ENCODE peak calls at places on chromosomes 11 and 22, in nine cellular contexts. S is H54; I is left ventricle myocardium superior; C is NCI-H1417; E is globus pallidus; T is heart right ventricle; G is GM19239; D is activated naive CD4-positive, alpha-beta T cell treated with Interleukin-2 at 50 U/mL for 16 hours; B is activated CD4-positive, CD25-positive, alpha-beta regulatory T cell treated with anti-CD3 and anti-CD28 coated beads, Interleukin-2, amount 50 U/mL, for 16 hours. V is an unnamed sample.

GRCh38 chr22:44143596-44143995 is 37.1 kb upstream of the PARVG start:
- DNase-seq in D (no peak), I (no peak), E (no peak), G (no peak), T (no peak), S (no peak), B (no peak), C (no peak), V (no peak)

GRCh38 chr11:65189191-65189590 is 7.5 kb downstream of the CAPN1 start:
- DNase-seq in G (no peak), I (no peak), E (no peak), B (no peak), T (no peak), D (no peak), C (no peak), S (no peak), V (no peak)

GRCh38 chr11:12188548-12189317 is 78.3 kb downstream of the MICAL2 start:
- DNase-seq in E (no peak), T (no peak), D (no peak), C (no peak), S (no peak), G (peak), B (no peak), I (no peak), V (peak)

GRCh38 chr11:96168623-96169022 is 174.4 kb downstream of the MAML2 start:
- DNase-seq in S (no peak), G (no peak), I (no peak), D (peak), B (no peak), C (no peak), T (peak), E (no peak), V (no peak)

GRCh38 chr11:13826505-13827278 is 135.8 kb upstream of the SPON1 start:
- DNase-seq in G (no peak), E (no peak), I (no peak), B (no peak), S (peak), D (no peak), T (no peak), C (no peak), V (no peak)

GRCh38 chr22:36913431-36914382 is at the start of gene CSF2RB:
- DNase-seq in T (peak), C (no peak), G (no peak), E (peak), B (no peak), S (no peak), D (no peak), I (peak), V (no peak)

GRCh38 chr11:78420796-78421209 is 3.2 kb upstream of the GAB2 start:
- DNase-seq in T (peak), S (peak), E (peak), B (no peak), I (peak), C (peak), G (no peak), D (peak), V (no peak)

GRCh38 chr11:66183581-66184048 is 84.8 kb upstream of the RAB1B start:
- DNase-seq in D (no peak), T (no peak), B (no peak), C (no peak), S (no peak), E (peak), I (no peak), G (no peak), V (no peak)

GRCh38 chr22:27024982-27025381 is 367.6 kb downstream of the MIAT start:
- DNase-seq in B (no peak), G (no peak), I (no peak), C (no peak), T (no peak), D (no peak), S (no peak), E (no peak), V (no peak)

GRCh38 chr11:75487366-75487765 is 38.4 kb downstream of the GDPD5 start:
- DNase-seq in T (no peak), B (no peak), S (no peak), I (no peak), D (no peak), G (no peak), E (no peak), C (no peak), V (no peak)

GRCh38 chr22:39994566-39995345 is at the start of gene FAM83F:
- DNase-seq in E (no peak), C (peak), D (peak), S (no peak), B (no peak), G (no peak), T (no peak), I (peak), V (no peak)

GRCh38 chr11:18618341-18619025 is 15.7 kb downstream of the SPTY2D1 start:
- DNase-seq in D (no peak), E (no peak), I (no peak), S (no peak), B (no peak), C (no peak), T (no peak), G (no peak), V (no peak)

GRCh38 chr11:117621226-117621625 is 175.8 kb downstream of the DSCAML1 start:
- DNase-seq in T (no peak), C (no peak), I (no peak), G (no peak), B (no peak), D (no peak), S (no peak), E (no peak), V (no peak)